ENCODE peak calls at places on chromosomes 4 and X, in nine cellular contexts. R is lower leg skin, F is GM06990, W is PC-9, L is left ventricle myocardium inferior, Q is astrocyte, U is upper lobe of left lung, N is BJ, H is brain microvascular endothelial cell. M is an unnamed sample.

GRCh38 chrX:49163555-49164419 is 1.2 kb downstream of the MAGIX start:
- DNase-seq in F (peak; percentile 87), L (peak; percentile 88), W (peak; percentile 77), N (peak; percentile 20), U (peak; percentile 91), Q (peak; percentile 42), H (peak; percentile 64), R (peak; percentile 89), M (peak; percentile 86)

GRCh38 chrX:134933248-134933647 is 57.5 kb upstream of the SMIM10 start:
- DNase-seq in W (no peak), Q (no peak), R (no peak), L (no peak), F (no peak), H (no peak), U (no peak), N (no peak), M (peak; percentile 19)

GRCh38 chr4:156949373-156949814 is 22.2 kb downstream of the PDGFC start:
- DNase-seq in H (peak; percentile 67), Q (peak; percentile 95), F (no peak), R (no peak), L (no peak), U (no peak), N (peak; percentile 61), W (no peak), M (peak; percentile 84)

GRCh38 chrX:133094098-133094731 is 2.7 kb downstream of the USP26 start:
- DNase-seq in R (no peak), U (no peak), N (no peak), L (no peak), Q (no peak), W (no peak), H (no peak), F (no peak), M (no peak)

GRCh38 chrX:74080165-74080564 is 223.8 kb upstream of the ZCCHC13 start:
- DNase-seq in N (no peak), L (no peak), W (no peak), F (no peak), U (no peak), R (no peak), Q (no peak), H (no peak), M (peak; percentile 6)

GRCh38 chrX:38279188-38279587 is 48.1 kb downstream of the RPGR start:
- DNase-seq in Q (no peak), R (no peak), H (no peak), W (no peak), U (no peak), L (no peak), F (no peak), N (no peak), M (no peak)

GRCh38 chr4:40283413-40283812 is 51.7 kb upstream of the CHRNA9 start:
- DNase-seq in L (no peak), W (no peak), Q (no peak), U (no peak), N (no peak), F (no peak), R (no peak), H (no peak), M (no peak)

GRCh38 chr4:151983854-151984253 is 223.0 kb upstream of the GATB start:
- DNase-seq in U (no peak), F (no peak), L (no peak), H (no peak), R (no peak), Q (no peak), N (no peak), W (no peak), M (no peak)

DNA sequence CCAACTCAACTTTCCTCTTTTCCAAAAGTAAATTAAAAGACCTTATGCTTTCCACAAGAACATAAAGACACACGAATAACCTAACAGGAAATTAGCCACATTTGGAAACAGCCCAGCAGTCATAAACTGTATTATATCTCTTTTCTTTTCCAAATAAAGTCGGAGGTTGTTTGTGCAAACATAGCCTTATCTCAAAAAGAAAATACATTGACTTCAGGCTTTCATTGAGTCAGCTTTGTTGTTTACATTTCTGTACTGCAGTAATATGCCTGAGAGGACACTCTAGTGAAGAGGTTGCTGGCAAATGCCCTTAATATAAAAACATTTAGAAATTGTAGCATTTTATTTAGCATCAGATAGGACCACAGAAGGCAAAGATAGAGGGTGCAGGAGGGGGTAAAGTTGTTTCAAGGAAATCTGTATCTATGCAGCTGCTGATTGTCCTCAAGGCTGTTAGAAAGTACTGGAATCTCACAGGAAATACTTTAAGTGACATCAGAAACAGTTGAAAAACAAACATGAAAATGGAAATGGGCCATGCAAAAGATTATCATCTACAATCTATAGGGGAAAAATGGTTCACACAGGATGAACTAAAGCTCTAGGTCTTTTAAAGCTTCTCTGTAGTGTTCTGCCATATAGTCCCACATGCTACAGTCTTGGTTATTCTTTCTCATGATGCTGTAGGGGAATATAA is 14.5 kb downstream of the LNX1 start:
- DNase-seq in L (no peak), R (no peak), W (no peak), H (no peak), N (peak; percentile 21), Q (peak; percentile 36), F (no peak), U (no peak), M (peak; percentile 61)
- H3K4me3 ChIP-seq in L (no peak overlapping the region), R (no peak overlapping the region), W (no peak overlapping the region), H (no peak overlapping the region), N (no peak overlapping the region), Q (no peak overlapping the region), F (no peak overlapping the region), U (no peak overlapping the region), M (no peak overlapping the region)

GRCh38 chrX:43560247-43560946 is 95.7 kb upstream of the MAOA start:
- DNase-seq in U (no peak), H (no peak), W (no peak), L (no peak), Q (no peak), F (no peak), N (no peak), R (no peak), M (no peak)

GRCh38 chrX:43557792-43558191 is 98.3 kb upstream of the MAOA start:
- DNase-seq in Q (peak; percentile 20), L (peak; percentile 21), N (no peak), U (peak; percentile 43), W (peak; percentile 6), F (peak; percentile 8), H (peak; percentile 49), R (peak; percentile 42), M (peak; percentile 75)

GRCh38 chrX:43562372-43562771 is 93.7 kb upstream of the MAOA start:
- DNase-seq in F (no peak), R (no peak), W (no peak), Q (no peak), L (no peak), N (no peak), U (no peak), H (no peak), M (no peak)

GRCh38 chrX:43556207-43556606 is 99.9 kb upstream of the MAOA start:
- DNase-seq in Q (no peak), L (no peak), N (no peak), F (no peak), U (peak; percentile 61), H (no peak), W (no peak), R (no peak), M (no peak)

GRCh38 chrX:43559643-43560042 is 96.5 kb upstream of the MAOA start:
- DNase-seq in W (peak; percentile 4), H (peak; percentile 22), Q (peak; percentile 9), F (no peak), L (peak; percentile 13), U (peak; percentile 39), N (no peak), R (peak; percentile 21), M (peak; percentile 63)
- TF ChIP-seq CTCF in W (peak; percentile 64), H (peak; percentile 69), Q (peak; percentile 53), F (peak; percentile 25), L (peak; percentile 65), U (peak; percentile 51), N (peak; percentile 47), R (no peak), M (peak; percentile 55)

DNA sequence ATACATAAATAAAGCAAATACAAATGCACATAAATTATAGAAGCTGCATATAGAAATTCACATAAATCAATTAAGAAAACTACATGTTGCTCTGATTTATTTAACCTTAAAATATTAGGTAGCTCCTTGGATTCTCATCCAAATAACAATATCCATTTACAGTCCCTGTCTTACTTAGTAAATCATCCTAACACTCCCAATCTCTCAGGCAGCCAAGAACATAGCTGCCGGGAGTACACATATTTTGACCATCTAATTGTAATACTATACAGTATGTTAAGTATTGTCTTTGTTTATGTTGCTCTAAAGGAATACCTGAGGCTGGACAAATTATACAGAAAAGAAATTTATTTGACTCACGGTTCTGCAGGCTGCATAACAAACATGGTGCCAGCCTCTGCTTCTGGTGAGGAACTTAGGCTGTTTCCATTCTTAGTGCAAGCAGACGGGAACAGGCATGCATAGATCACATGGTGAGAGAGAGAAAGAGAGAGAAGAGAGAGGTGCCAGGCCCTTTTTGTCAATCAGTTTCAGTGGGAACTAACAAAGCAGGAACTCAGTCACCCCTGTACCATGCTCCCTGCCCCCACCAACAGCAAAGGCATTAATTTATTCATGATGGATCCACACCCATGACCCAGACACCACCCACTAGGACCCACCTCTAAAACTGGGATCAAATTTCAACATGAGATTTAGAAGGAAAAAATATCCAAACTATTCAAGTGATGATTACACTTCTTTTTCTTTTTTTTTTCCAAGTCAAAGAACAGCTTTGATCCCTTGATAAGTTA is 614.8 kb upstream of the TECRL start:
- DNase-seq in F (no peak), Q (no peak), R (no peak), L (no peak), U (no peak), W (no peak), N (no peak), H (no peak), M (no peak)
- H3K4me3 ChIP-seq in F (no peak overlapping the region), Q (no peak overlapping the region), R (no peak overlapping the region), L (peak overlapping the region; percentile 43), U (no peak overlapping the region), W (no peak overlapping the region), N (no peak overlapping the region), H (no peak overlapping the region), M (no peak overlapping the region)

DNA sequence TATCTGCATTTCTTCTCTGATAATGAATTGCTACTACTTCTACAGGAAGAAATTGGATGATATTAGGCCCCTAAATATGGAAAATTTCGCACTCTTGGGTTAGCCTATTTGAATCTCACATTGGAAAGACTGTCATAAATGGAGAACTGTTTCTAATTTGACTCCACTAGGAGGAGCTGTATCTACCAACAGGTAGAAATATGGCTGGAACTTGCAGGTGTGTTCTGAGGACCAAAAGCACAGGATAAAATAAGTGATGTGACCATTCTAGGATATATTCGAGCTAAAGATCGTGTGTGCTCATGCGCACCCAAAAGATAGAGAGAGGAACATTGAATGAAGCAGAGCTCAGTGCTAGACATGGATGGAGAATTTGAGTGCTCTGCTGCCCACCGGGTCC is 4.8 kb upstream of the NKAP start:
- DNase-seq in W (no peak), R (no peak), F (no peak), Q (no peak), H (no peak), U (no peak), N (no peak), L (no peak), M (no peak)
- TF ChIP-seq CTCF in W (peak; percentile 32), R (no peak), F (peak; percentile 31), Q (peak; percentile 8), H (no peak), U (peak; percentile 7), N (no peak), L (no peak), M (no peak)

GRCh38 chrX:57596109-57596870 is 4.5 kb downstream of the ZXDB start:
- DNase-seq in L (no peak), R (no peak), W (no peak), F (no peak), U (no peak), N (no peak), Q (no peak), H (no peak), M (no peak)
- H3K4me3 ChIP-seq in L (peak overlapping the region; percentile 49), R (no peak overlapping the region), W (peak overlapping the region; percentile 20), F (peak overlapping the region; percentile 5), U (no peak overlapping the region), N (no peak overlapping the region), Q (peak overlapping the region; percentile 41), H (peak overlapping the region; percentile 1), M (peak overlapping the region; percentile 11)

GRCh38 chr4:36209941-36210663 is 34.2 kb downstream of the ARAP2 start:
- DNase-seq in Q (no peak), W (no peak), N (no peak), R (no peak), L (no peak), U (no peak), H (no peak), F (peak; percentile 31), M (no peak)
- TF ChIP-seq CTCF in Q (no peak), W (no peak), N (no peak), R (no peak), L (no peak), U (no peak), H (no peak), F (no peak), M (no peak)